ENCODE peak calls at places on chromosomes 6 and 20, in six cellular contexts. O is left lung; W is right atrium auricular region; F is mammary epithelial cell; R is CD8-positive, alpha-beta T cell; M is fibroblast of mammary gland. Y is an unnamed sample.
A peak's percentile ranks its signal among the peaks of the same experiment; 100 is the strongest.

GRCh38 chr6:106535012-106535411 is 94.3 kb downstream of the RTN4IP1 start:
- DNase-seq in O (no peak), W (no peak), F (no peak), R (no peak), M (no peak), Y (no peak)

GRCh38 chr6:12269100-12269499 is 21.1 kb upstream of the EDN1 start:
- DNase-seq in O (no peak), W (no peak), F (no peak), R (no peak), M (no peak), Y (no peak)

GRCh38 chr6:169141706-169142705 is 111.6 kb downstream of the THBS2 start:
- DNase-seq in O (no peak), W (peak; percentile 77), F (no peak), R (no peak), M (peak; percentile 49), Y (no peak)

GRCh38 chr20:57509665-57510237 is 15.2 kb downstream of the CTCFL start:
- DNase-seq in O (no peak), W (no peak), F (peak; percentile 32), R (no peak), M (peak; percentile 9), Y (no peak)

GRCh38 chr6:26122402-26122792 is 35.2 kb downstream of the HFE start:
- DNase-seq in O (no peak), W (no peak), F (peak; percentile 61), R (no peak), M (no peak), Y (no peak)

GRCh38 chr6:80468398-80468797 is 361.9 kb downstream of the BCKDHB start:
- DNase-seq in O (no peak), W (no peak), F (no peak), R (no peak), M (no peak), Y (no peak)

GRCh38 chr6:101847690-101848089 is 454.2 kb downstream of the GRIK2 start:
- DNase-seq in O (no peak), W (no peak), F (no peak), R (no peak), M (no peak), Y (no peak)

GRCh38 chr6:43495409-43495941 is 14.7 kb downstream of the LRRC73 start:
- DNase-seq in O (no peak), W (no peak), F (peak; percentile 58), R (no peak), M (peak; percentile 17), Y (no peak)

GRCh38 chr20:53950031-53950430 is 120.4 kb downstream of the BCAS1 start:
- DNase-seq in O (no peak), W (no peak), F (no peak), R (no peak), M (no peak), Y (no peak)

GRCh38 chr20:32877507-32877906 is 18.8 kb downstream of the EFCAB8 start:
- DNase-seq in O (no peak), W (no peak), F (no peak), R (no peak), M (no peak), Y (no peak)

GRCh38 chr20:52033313-52033712 is 158.3 kb downstream of the ZFP64 start:
- DNase-seq in O (no peak), W (no peak), F (no peak), R (no peak), M (no peak), Y (no peak)

GRCh38 chr6:38420207-38420606 is 219.5 kb downstream of the BTBD9 start:
- DNase-seq in O (no peak), W (no peak), F (peak; percentile 35), R (no peak), M (peak; percentile 55), Y (no peak)

GRCh38 chr6:113813207-113813606 is 43.9 kb upstream of the MARCKS start:
- DNase-seq in O (no peak), W (no peak), F (peak; percentile 79), R (no peak), M (peak; percentile 65), Y (no peak)

GRCh38 chr6:76684881-76685280 is 612.4 kb upstream of the IMPG1 start:
- DNase-seq in O (no peak), W (no peak), F (no peak), R (no peak), M (peak; percentile 6), Y (no peak)

GRCh38 chr6:111326563-111326962 is 156.5 kb downstream of the REV3L start:
- DNase-seq in O (no peak), W (no peak), F (no peak), R (no peak), M (no peak), Y (no peak)

GRCh38 chr6:85078071-85078470 is 313.7 kb upstream of the TBX18 start:
- DNase-seq in O (no peak), W (no peak), F (peak; percentile 91), R (no peak), M (peak; percentile 95), Y (no peak)

GRCh38 chr20:12924126-12924525 is 84.6 kb upstream of the SPTLC3 start:
- DNase-seq in O (no peak), W (no peak), F (no peak), R (no peak), M (no peak), Y (no peak)

GRCh38 chr6:35048631-35049083 is 92.5 kb downstream of the TCP11 start:
- DNase-seq in O (no peak), W (no peak), F (no peak), R (peak; percentile 2), M (peak; percentile 85), Y (no peak)

GRCh38 chr6:14863896-14864850 is 381.7 kb upstream of the JARID2 start:
- DNase-seq in O (no peak), W (no peak), F (no peak), R (no peak), M (peak; percentile 11), Y (no peak)
- TF ChIP-seq CTCF in O (no peak), W (no peak), F (no peak), R (no peak), M (no peak), Y (peak; percentile 20)

GRCh38 chr20:64036346-64037198 is 590 bp downstream of the C20orf204 start:
- DNase-seq in O (no peak), W (no peak), F (no peak), R (no peak), M (peak; percentile 17), Y (no peak)
- TF ChIP-seq CTCF in O (no peak), W (no peak), F (no peak), R (no peak), M (no peak), Y (no peak)

DNA sequence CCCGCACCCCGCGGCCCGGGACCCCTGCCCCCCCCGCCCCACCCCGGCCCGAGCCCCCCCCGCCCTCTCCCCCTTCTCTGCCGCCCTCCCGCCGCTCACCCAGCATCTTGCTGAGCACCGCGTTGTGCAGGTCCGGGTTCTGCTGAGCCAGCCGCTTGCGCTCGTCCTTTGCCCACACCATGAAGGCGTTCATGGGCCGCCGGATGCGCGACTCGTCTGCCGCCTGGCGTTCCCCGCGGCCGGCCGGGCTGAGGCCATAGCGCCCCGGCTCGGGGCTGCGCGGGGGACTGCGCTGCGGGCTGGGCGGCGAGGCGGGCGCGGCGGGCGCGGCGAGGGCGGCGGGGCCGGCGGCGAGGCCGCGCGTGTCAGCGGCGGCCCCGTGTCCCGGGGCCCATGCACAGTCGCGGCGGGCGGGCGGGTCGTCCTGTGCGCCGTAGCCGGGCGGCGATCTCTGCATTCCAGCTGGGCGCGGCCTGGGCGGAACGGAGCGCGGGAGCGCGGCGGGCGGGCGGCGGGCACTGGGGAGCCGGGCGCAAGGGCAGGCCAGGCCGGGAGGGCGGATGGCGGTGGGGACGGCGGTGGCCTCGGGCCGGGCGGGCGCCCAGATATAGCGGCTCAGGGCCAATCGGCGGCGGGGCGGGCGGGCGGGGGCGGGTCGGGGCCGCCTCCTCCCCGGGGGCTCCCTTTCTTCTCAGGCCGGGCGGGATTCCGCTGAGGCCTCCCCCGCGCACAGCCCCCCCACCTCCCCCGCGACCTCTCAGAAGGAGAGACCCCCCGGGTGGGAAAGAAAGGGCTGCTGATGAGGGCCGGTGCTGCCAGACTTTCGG is at the start of gene SOX18:
- DNase-seq in O (no peak), W (no peak), F (no peak), R (no peak), M (peak; percentile 19), Y (no peak)
- TF ChIP-seq CTCF in O (no peak), W (no peak), F (no peak), R (no peak), M (no peak), Y (no peak)

GRCh38 chr20:44885392-44886275 is at the start of gene YWHAB:
- DNase-seq in O (peak; percentile 99), W (peak; percentile 99), F (peak; percentile 98), R (peak; percentile 98), M (peak; percentile 93), Y (peak; percentile 97)
- TF ChIP-seq CTCF in O (peak; percentile 22), W (no peak), F (peak; percentile 7), R (no peak), M (no peak), Y (peak; percentile 38)